ENCODE peak calls at places on chromosomes 3 and 15, in ten cellular contexts. L is activated T-cell treated with anti-CD3 and anti-CD28 coated beads for 24 hours; W is LHCN-M2; Z is activated CD8-positive, alpha-beta memory T cell treated with anti-CD3 and anti-CD28 coated beads for 1 hour; B is stimulated activated effector memory CD8-positive, alpha-beta T cell treated with anti-CD3 and anti-CD28 coated beads, Interleukin-12 subunit alpha, Interleukin-12 subunit beta, amount 100 ng/mL, for 72 hours; P is GM23338; A is NCI-H748 treated with DMSO at 0.1 percent for 48 hours; M is skeletal muscle cell; C is HTR-8/SVneo; K is ELR. G is an unnamed sample.
A peak's percentile ranks its signal among the peaks of the same experiment; 100 is the strongest.

GRCh38 chr3:124811441-124811840 is 75.7 kb downstream of the ITGB5 start:
- DNase-seq in M (no peak), Z (no peak), C (no peak), A (no peak), L (no peak), P (no peak), K (peak; percentile 66), B (no peak), W (peak; percentile 84), G (no peak)

GRCh38 chr15:62647195-62647865 is 395.2 kb upstream of the TPM1 start:
- DNase-seq in W (peak; percentile 93), B (no peak), P (no peak), K (peak; percentile 83), M (no peak), A (peak; percentile 8), L (no peak), Z (no peak), C (peak; percentile 80), G (peak; percentile 43)

GRCh38 chr3:44330444-44330843 is 8.1 kb upstream of the TCAIM start:
- DNase-seq in A (no peak), K (no peak), M (no peak), C (no peak), B (no peak), Z (no peak), W (no peak), P (peak; percentile 23), L (no peak), G (no peak)

GRCh38 chr3:60579734-60580133 is 671.5 kb downstream of the FHIT start:
- DNase-seq in C (no peak), Z (no peak), P (no peak), A (no peak), K (peak; percentile 46), L (no peak), M (peak; percentile 88), B (no peak), W (peak; percentile 0), G (no peak)

GRCh38 chr3:141410408-141410807 is 42.1 kb downstream of the ZBTB38 start:
- DNase-seq in K (peak; percentile 82), L (no peak), W (peak; percentile 66), B (no peak), Z (no peak), C (no peak), P (no peak), A (no peak), M (no peak), G (peak; percentile 67)

GRCh38 chr3:40915346-40915865 is 283.9 kb upstream of the CTNNB1 start:
- DNase-seq in C (no peak), Z (no peak), A (no peak), W (no peak), K (no peak), P (no peak), M (no peak), L (no peak), B (no peak), G (no peak)

GRCh38 chr15:88690331-88690730 is 51.5 kb downstream of the ISG20 start:
- DNase-seq in C (no peak), Z (no peak), P (no peak), W (no peak), A (no peak), K (peak; percentile 3), M (no peak), L (no peak), B (no peak), G (no peak)

GRCh38 chr15:28913171-28913765 is 27.5 kb downstream of the APBA2 start:
- DNase-seq in L (no peak), K (peak; percentile 37), M (no peak), B (no peak), P (peak; percentile 51), W (no peak), Z (no peak), C (peak; percentile 33), A (no peak), G (no peak)

GRCh38 chr3:129485681-129486056 is 42.8 kb upstream of the RHO start:
- DNase-seq in L (no peak), Z (no peak), B (no peak), P (no peak), C (no peak), M (peak; percentile 94), A (no peak), W (no peak), K (peak; percentile 97), G (peak; percentile 81)

G was measured in left ventricle myocardium superior.